ENCODE peak calls at places on chromosome 22, in four cellular contexts. X is HCT116, T is HepG2, M is K562. H is an unnamed sample.

GRCh38 chr22:46687045-46687444 is 51.0 kb downstream of the CERK start:
- DNase-seq in T (no peak), X (no peak), M (no peak), H (no peak)

GRCh38 chr22:16717699-16718558 is 107.3 kb downstream of the XKR3 start:
- DNase-seq in X (no peak), M (no peak), T (no peak), H (no peak)

GRCh38 chr22:30970356-30970746 is 1.3 kb downstream of the TUG1 start:
- DNase-seq in M (no peak), X (no peak), T (no peak), H (no peak)

GRCh38 chr22:37746366-37747089 is 49.7 kb downstream of the TRIOBP start:
- DNase-seq in X (no peak), M (peak; percentile 66), T (no peak), H (no peak)

GRCh38 chr22:17706451-17706900 is 67.8 kb downstream of the BID start:
- DNase-seq in M (no peak), T (peak; percentile 36), X (peak; percentile 54), H (peak; percentile 83)

GRCh38 chr22:43011079-43011478 is 3.9 kb downstream of the PACSIN2 start:
- DNase-seq in T (peak; percentile 45), M (no peak), X (no peak), H (no peak)

GRCh38 chr22:42180349-42180842 is 49.8 kb upstream of the CYP2D6 start:
- DNase-seq in M (peak; percentile 77), X (no peak), T (no peak), H (no peak)

GRCh38 chr22:17777005-17777716 is 2.9 kb upstream of the BID start:
- DNase-seq in T (peak; percentile 53), X (no peak), M (peak; percentile 56), H (no peak)

GRCh38 chr22:46866591-46866990 is 104.1 kb downstream of the TBC1D22A start:
- DNase-seq in X (no peak), T (no peak), M (no peak), H (no peak)

GRCh38 chr22:37420656-37421467 is 6.4 kb downstream of the ELFN2 start:
- DNase-seq in T (no peak), M (no peak), X (no peak), H (no peak)

GRCh38 chr22:26432619-26433311 is 3.7 kb downstream of the ASPHD2 start:
- DNase-seq in M (no peak), T (no peak), X (no peak), H (no peak)

GRCh38 chr22:35526333-35526979 is 14.2 kb upstream of the RASD2 start:
- DNase-seq in M (no peak), T (no peak), X (no peak), H (no peak)

GRCh38 chr22:47452184-47452583 is 689.7 kb downstream of the TBC1D22A start:
- DNase-seq in T (peak; percentile 53), X (peak; percentile 68), M (peak; percentile 66), H (no peak)

GRCh38 chr22:38014083-38014482 is 29.7 kb upstream of the SOX10 start:
- DNase-seq in T (no peak), M (no peak), X (no peak), H (no peak)

GRCh38 chr22:47154621-47155081 is 392.2 kb downstream of the TBC1D22A start:
- DNase-seq in T (no peak), X (no peak), M (no peak), H (no peak)

GRCh38 chr22:36714110-36714509 is 10.6 kb upstream of the CACNG2 start:
- DNase-seq in M (no peak), X (no peak), T (no peak), H (no peak)

GRCh38 chr22:36470994-36471331 is 10.5 kb downstream of the TXN2 start:
- DNase-seq in T (no peak), M (no peak), X (no peak), H (no peak)

GRCh38 chr22:41197808-41198585 is 7.1 kb upstream of the L3MBTL2 start:
- DNase-seq in T (no peak), M (peak; percentile 29), X (no peak), H (no peak)

GRCh38 chr22:46542011-46542985 is 4.9 kb upstream of the CELSR1 start:
- DNase-seq in X (no peak), M (peak; percentile 71), T (peak; percentile 45), H (no peak)

GRCh38 chr22:40853961-40854360 is 2.5 kb downstream of the ST13 start:
- DNase-seq in M (no peak), X (no peak), T (no peak), H (no peak)

GRCh38 chr22:42791721-42792452 is 65.2 kb downstream of the ARFGAP3 start:
- DNase-seq in T (no peak), M (no peak), X (no peak), H (no peak)

GRCh38 chr22:43441751-43442150 is 29.9 kb downstream of the MPPED1 start:
- DNase-seq in T (no peak), M (no peak), X (no peak), H (no peak)

GRCh38 chr22:20982563-20982882 is 426 bp downstream of the LZTR1 start:
- DNase-seq in X (no peak), M (no peak), T (no peak), H (no peak)

GRCh38 chr22:20211409-20211996 is 56.6 kb downstream of the RTN4R start:
- DNase-seq in M (no peak), X (no peak), T (no peak), H (no peak)

GRCh38 chr22:38180841-38181452 is 683 bp downstream of the PLA2G6 start:
- DNase-seq in X (no peak), M (peak; percentile 47), T (no peak), H (no peak)

GRCh38 chr22:38238519-38239051 is 34.2 kb downstream of the TMEM184B start:
- DNase-seq in M (no peak), T (no peak), X (no peak), H (no peak)

DNA sequence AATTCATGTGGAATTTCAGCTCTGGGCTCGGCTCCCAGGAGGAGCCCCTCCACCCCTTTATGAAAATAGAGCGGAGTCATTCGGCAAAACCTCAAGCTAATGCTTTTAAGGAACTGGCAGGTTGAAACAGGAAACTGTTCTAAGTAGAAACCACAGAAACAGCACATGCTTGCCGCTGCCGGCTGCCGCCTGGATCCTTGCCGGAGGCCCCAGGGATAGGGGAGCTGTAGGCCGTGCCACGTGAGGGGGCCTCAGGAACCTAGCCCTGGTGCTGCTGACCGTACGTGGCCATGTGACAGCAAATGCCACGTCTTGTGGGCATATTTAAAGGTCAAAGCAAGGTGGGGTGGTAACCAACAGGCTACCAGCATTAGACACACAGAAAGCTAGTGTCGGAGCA is 77.9 kb upstream of the TIMP3 start:
- DNase-seq in T (no peak), M (no peak), X (no peak), H (no peak)
- TF ChIP-seq SIN3A in T (no peak), M (no peak), X (no peak), H (no peak)

GRCh38 chr22:33919591-33920501 is at the start of gene LARGE1:
- DNase-seq in X (no peak), T (peak; percentile 13), M (peak; percentile 18), H (no peak)
- TF ChIP-seq TCF7L2 in X (no peak), T (no peak), M (no peak), H (no peak)

GRCh38 chr22:49789289-49790141 is 38.2 kb downstream of the BRD1 start:
- DNase-seq in X (no peak), T (peak; percentile 10), M (no peak), H (no peak)
- TF ChIP-seq SIN3A in X (no peak), T (no peak), M (no peak), H (no peak)

GRCh38 chr22:44670220-44670983 is 31.6 kb upstream of the PRR5 start:
- DNase-seq in X (no peak), T (no peak), M (no peak), H (no peak)

GRCh38 chr22:44668886-44669724 is 32.9 kb upstream of the PRR5 start:
- DNase-seq in T (no peak), X (no peak), M (peak; percentile 22), H (no peak)

GRCh38 chr22:44667829-44668189 is 34.2 kb upstream of the PRR5 start:
- DNase-seq in X (no peak), T (no peak), M (no peak), H (no peak)

GRCh38 chr22:44668190-44668885 is 33.7 kb upstream of the PRR5 start:
- DNase-seq in M (peak; percentile 79), T (no peak), X (no peak), H (no peak)

DNA sequence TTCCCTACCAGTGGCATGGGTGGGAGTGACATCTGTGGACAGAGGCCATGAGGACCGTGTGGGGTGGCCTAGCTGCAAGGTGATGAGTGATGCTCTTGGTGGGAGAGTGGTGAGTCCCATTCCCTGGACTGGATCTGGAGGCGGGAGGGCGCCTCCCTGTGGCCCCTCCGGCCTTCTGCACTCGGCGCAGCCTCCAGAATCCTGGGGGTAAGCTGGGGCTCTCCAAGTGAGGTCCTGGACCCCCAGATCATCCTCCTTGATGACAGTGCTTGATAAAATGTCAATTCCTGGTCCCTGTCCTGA is 32.3 kb upstream of the PRR5 start:
- DNase-seq in X (no peak), M (peak; percentile 61), T (no peak), H (no peak)
- TF ChIP-seq TCF7L2 in X (no peak), M (no peak), T (no peak), H (no peak)

DNA sequence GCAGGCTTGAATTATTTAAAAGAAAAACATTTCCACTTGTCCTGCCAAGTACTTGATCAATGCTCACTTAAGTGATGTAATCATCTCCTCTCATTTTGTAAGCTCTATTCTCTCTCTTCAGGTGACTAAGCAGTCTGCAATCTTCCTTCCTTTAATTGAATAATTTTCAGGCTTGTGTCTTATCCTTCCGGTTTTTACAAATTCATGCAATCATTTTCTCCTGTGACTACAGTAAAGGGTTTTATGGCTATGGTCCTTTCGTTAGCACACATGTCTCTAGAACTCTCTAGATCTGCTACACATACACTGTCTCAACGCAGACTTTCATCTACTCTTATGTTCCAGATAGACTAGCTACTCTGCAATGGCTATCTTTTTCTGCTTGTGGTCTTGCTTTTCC is 12.5 kb upstream of the UPB1 start:
- DNase-seq in T (no peak), X (no peak), M (no peak), H (no peak)
- TF ChIP-seq SIN3A in T (no peak), X (no peak), M (no peak), H (no peak)

DNA sequence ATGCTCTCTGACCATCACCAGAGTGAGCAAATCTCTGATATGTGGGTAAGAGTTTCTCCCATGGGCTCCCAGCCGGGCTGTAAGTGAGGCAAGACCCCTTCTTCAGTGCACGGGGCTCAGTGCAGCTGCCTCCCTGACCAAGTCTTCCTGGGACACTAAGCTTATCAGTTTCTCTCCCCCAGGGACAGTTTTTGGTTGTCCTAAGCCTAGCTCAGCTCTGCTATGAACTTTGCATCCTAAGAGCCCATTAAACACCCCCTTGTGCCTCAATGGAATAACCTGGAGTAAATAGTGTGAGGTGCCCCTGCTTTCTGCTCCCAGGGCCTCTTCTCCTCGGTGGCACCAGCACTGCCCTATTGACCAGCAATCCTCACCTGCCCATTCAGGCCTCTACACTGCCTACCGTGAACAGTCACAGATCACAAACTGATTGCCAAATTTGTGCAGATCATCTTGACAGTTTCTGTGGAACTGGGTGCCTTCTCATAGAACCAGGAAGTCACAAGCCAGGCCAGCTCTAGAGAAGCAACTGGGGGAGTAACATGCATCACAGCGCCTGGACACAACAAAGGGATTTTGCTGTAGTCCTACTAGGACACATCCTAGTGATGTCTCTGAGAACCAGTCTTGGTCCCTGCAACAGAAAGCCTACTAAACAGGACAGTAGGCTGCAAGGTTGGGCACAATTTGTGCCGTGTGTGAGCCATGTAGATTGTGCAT is 19.5 kb upstream of the IGLL5 start:
- DNase-seq in X (no peak), M (peak; percentile 53), T (no peak), H (no peak)
- TF ChIP-seq TCF7L2 in X (no peak), M (no peak), T (no peak), H (no peak)

GRCh38 chr22:39693943-39694500 is 123.5 kb downstream of the CACNA1I start:
- DNase-seq in M (no peak), T (no peak), X (no peak), H (no peak)
- TF ChIP-seq SIN3A in M (no peak), T (no peak), X (no peak), H (no peak)

H was measured in Panc1.